ENCODE peak calls at places on chromosomes 7 and 10, in six cellular contexts. N is MM.1S, T is IMR-90, I is hepatocyte, D is fibroblast of lung, K is GM23248. G is an unnamed sample.

GRCh38 chr7:938546-939185 is 15.8 kb downstream of the ADAP1 start:
- DNase-seq in I (no peak), T (no peak), N (no peak), D (no peak), K (no peak), G (no peak)

GRCh38 chr7:135661311-135662122 is 797 bp upstream of the STMP1 start:
- DNase-seq in D (no peak), K (no peak), T (no peak), I (peak; percentile 38), N (no peak), G (peak; percentile 70)

GRCh38 chr10:130244928-130245495 is 108.8 kb downstream of the GLRX3 start:
- DNase-seq in T (no peak), K (no peak), I (no peak), D (no peak), N (no peak), G (no peak)

GRCh38 chr7:45921699-45922519 is 837 bp upstream of the IGFBP3 start:
- DNase-seq in I (peak; percentile 78), T (peak; percentile 75), K (peak; percentile 86), D (peak; percentile 67), N (peak; percentile 74), G (no peak)

GRCh38 chr10:62027841-62028501 is 126.5 kb downstream of the ARID5B start:
- DNase-seq in T (peak; percentile 57), K (peak; percentile 62), D (no peak), I (peak; percentile 37), N (no peak), G (no peak)

GRCh38 chr7:46257766-46258448 is 336.8 kb upstream of the IGFBP3 start:
- DNase-seq in D (peak; percentile 92), K (peak; percentile 96), I (no peak), N (no peak), T (peak; percentile 93), G (no peak)

GRCh38 chr7:127786184-127786583 is 134.2 kb downstream of the SND1 start:
- DNase-seq in D (peak; percentile 72), N (no peak), T (peak; percentile 66), K (peak; percentile 61), I (no peak), G (no peak)

GRCh38 chr7:150434240-150434639 is 16.2 kb upstream of the GIMAP8 start:
- DNase-seq in D (no peak), N (no peak), K (no peak), I (no peak), T (no peak), G (no peak)

GRCh38 chr10:103982639-103983038 is 15.7 kb downstream of the SLK start:
- DNase-seq in I (no peak), K (peak; percentile 9), D (no peak), N (peak; percentile 53), T (no peak), G (peak; percentile 11)

GRCh38 chr10:88538038-88538437 is 45.1 kb downstream of the RNLS start:
- DNase-seq in T (peak; percentile 76), N (no peak), K (peak; percentile 28), I (no peak), D (peak; percentile 92), G (no peak)

GRCh38 chr10:60818134-60818770 is 40.0 kb downstream of the CDK1 start:
- DNase-seq in N (no peak), I (peak; percentile 27), T (peak; percentile 65), K (peak; percentile 89), D (peak; percentile 91), G (no peak)

GRCh38 chr10:44376504-44377099 is 8.3 kb downstream of the CXCL12 start:
- DNase-seq in N (no peak), T (no peak), D (no peak), K (no peak), I (no peak), G (no peak)

GRCh38 chr7:34260282-34260681 is 354.9 kb downstream of the BMPER start:
- DNase-seq in T (peak; percentile 94), K (peak; percentile 97), I (peak; percentile 12), D (peak; percentile 96), N (no peak), G (no peak)

GRCh38 chr10:83572036-83572435 is 567.3 kb upstream of the GHITM start:
- DNase-seq in D (no peak), N (no peak), T (no peak), K (no peak), I (no peak), G (no peak)

GRCh38 chr10:83580373-83581012 is 558.8 kb upstream of the GHITM start:
- DNase-seq in I (no peak), T (no peak), N (no peak), K (no peak), D (no peak), G (no peak)

GRCh38 chr10:83577421-83577820 is 561.9 kb upstream of the GHITM start:
- DNase-seq in K (no peak), D (no peak), I (no peak), T (no peak), N (no peak), G (no peak)

DNA sequence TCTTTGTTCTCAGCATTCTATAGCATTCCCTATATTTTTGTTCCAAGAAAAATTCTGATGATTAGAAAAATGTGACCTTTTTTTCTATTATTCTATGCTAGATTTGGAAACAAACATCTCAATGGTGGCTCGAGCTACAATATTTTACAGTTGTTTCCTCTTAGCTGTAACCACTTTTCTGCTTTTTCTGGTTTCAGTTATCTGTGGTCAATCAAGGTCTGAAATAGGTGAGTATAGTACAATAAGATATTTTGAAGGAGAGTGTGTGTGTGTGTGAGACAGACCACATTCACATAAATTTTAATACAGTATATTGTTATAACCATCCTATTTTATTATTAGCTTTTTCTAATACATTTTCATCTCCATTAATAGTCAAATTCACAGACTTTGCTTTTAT is 564.5 kb upstream of the GHITM start:
- DNase-seq in I (no peak), D (no peak), K (no peak), T (no peak), N (peak; percentile 32), G (no peak)
- H3K4me2 ChIP-seq in I (no peak overlapping the region), D (no peak overlapping the region), K (no peak overlapping the region), T (no peak overlapping the region), N (no peak overlapping the region), G (no peak overlapping the region)

GRCh38 chr10:811379-811778 is 120.1 kb downstream of the LARP4B start:
- DNase-seq in N (no peak), K (no peak), D (no peak), I (no peak), T (no peak), G (no peak)

GRCh38 chr10:812787-813186 is 118.7 kb downstream of the LARP4B start:
- DNase-seq in I (no peak), T (no peak), N (no peak), D (no peak), K (no peak), G (no peak)

GRCh38 chr10:810351-810846 is 120.9 kb upstream of the DIP2C start:
- DNase-seq in I (peak; percentile 66), N (peak; percentile 27), K (no peak), D (no peak), T (peak; percentile 49), G (no peak)

GRCh38 chr10:813286-813685 is 118.2 kb downstream of the LARP4B start:
- DNase-seq in K (peak; percentile 48), N (no peak), I (no peak), T (no peak), D (no peak), G (no peak)

GRCh38 chr10:811781-812180 is 119.7 kb downstream of the LARP4B start:
- DNase-seq in T (no peak), N (no peak), D (peak; percentile 60), I (no peak), K (no peak), G (no peak)
- H3K4me2 ChIP-seq in T (no peak overlapping the region), N (no peak overlapping the region), D (no peak overlapping the region), I (no peak overlapping the region), K (no peak overlapping the region), G (no peak overlapping the region)

GRCh38 chr10:79038104-79038840 is 30.5 kb upstream of the ZMIZ1 start:
- DNase-seq in N (no peak), T (no peak), I (no peak), D (no peak), K (no peak), G (no peak)

GRCh38 chr10:79038841-79039201 is 29.9 kb upstream of the ZMIZ1 start:
- DNase-seq in D (peak; percentile 37), N (no peak), T (peak; percentile 32), K (no peak), I (no peak), G (peak; percentile 90)

GRCh38 chr10:79029478-79030390 is 39.0 kb upstream of the ZMIZ1 start:
- DNase-seq in I (no peak), K (no peak), N (no peak), D (no peak), T (no peak), G (no peak)

GRCh38 chr10:79031723-79032122 is 37.0 kb upstream of the ZMIZ1 start:
- DNase-seq in K (no peak), I (no peak), T (no peak), N (no peak), D (no peak), G (no peak)

GRCh38 chr10:79034271-79034876 is 34.4 kb upstream of the ZMIZ1 start:
- DNase-seq in N (no peak), T (no peak), D (no peak), I (no peak), K (no peak), G (no peak)
- H3K4me2 ChIP-seq in N (no peak overlapping the region), T (no peak overlapping the region), D (no peak overlapping the region), I (no peak overlapping the region), K (no peak overlapping the region), G (no peak overlapping the region)

GRCh38 chr10:119680668-119681070 is 29.5 kb downstream of the BAG3 start:
- DNase-seq in D (peak; percentile 67), I (no peak), N (no peak), T (peak; percentile 30), K (peak; percentile 39), G (no peak)

GRCh38 chr10:119677904-119678755 is 26.9 kb downstream of the BAG3 start:
- DNase-seq in T (no peak), N (no peak), K (peak; percentile 48), I (no peak), D (no peak), G (no peak)

GRCh38 chr10:119680050-119680449 is 28.9 kb downstream of the BAG3 start:
- DNase-seq in N (no peak), T (peak; percentile 82), I (no peak), D (peak; percentile 86), K (peak; percentile 89), G (no peak)

GRCh38 chr10:119677126-119677525 is 25.9 kb downstream of the BAG3 start:
- DNase-seq in I (no peak), K (no peak), N (no peak), D (no peak), T (no peak), G (no peak)

GRCh38 chr10:119679480-119679829 is 28.3 kb downstream of the BAG3 start:
- DNase-seq in K (no peak), N (no peak), I (no peak), D (no peak), T (no peak), G (no peak)
- H3K4me2 ChIP-seq in K (peak overlapping the region; percentile 22), N (no peak overlapping the region), I (no peak overlapping the region), D (no peak overlapping the region), T (no peak overlapping the region), G (no peak overlapping the region)

GRCh38 chr7:105799677-105800076 is 76.7 kb downstream of the ATXN7L1 start:
- DNase-seq in D (no peak), N (no peak), K (peak; percentile 36), T (peak; percentile 28), I (no peak), G (no peak)

GRCh38 chr7:105799006-105799405 is 77.4 kb downstream of the ATXN7L1 start:
- DNase-seq in N (no peak), I (no peak), K (no peak), D (no peak), T (no peak), G (no peak)

GRCh38 chr7:105794741-105795729 is 81.4 kb downstream of the ATXN7L1 start:
- DNase-seq in N (no peak), T (peak; percentile 84), K (peak; percentile 81), I (no peak), D (peak; percentile 62), G (no peak)

GRCh38 chr7:105797652-105798051 is 78.7 kb downstream of the ATXN7L1 start:
- DNase-seq in T (no peak), N (no peak), D (no peak), I (peak; percentile 44), K (no peak), G (no peak)

GRCh38 chr7:105796365-105796764 is 80.0 kb downstream of the ATXN7L1 start:
- DNase-seq in I (no peak), K (peak; percentile 64), T (peak; percentile 80), D (peak; percentile 66), N (no peak), G (no peak)
- H3K4me2 ChIP-seq in I (no peak overlapping the region), K (no peak overlapping the region), T (no peak overlapping the region), D (no peak overlapping the region), N (no peak overlapping the region), G (no peak overlapping the region)

G was measured in K562.